ENCODE peak calls at places on chromosomes 3 and 15, in four cellular contexts. One of them, this sample, is unnamed. For H3K4me1 and H3K36me3, the result is how much of the 10 kb centered on the place peaks cover.

GRCh38 chr3:158185711-158186110 is 75.8 kb downstream of the RSRC1 start:
- DNase-seq in body of pancreas: no peak
- DNase-seq in astrocyte: no peak
- DNase-seq in heart right ventricle: no peak
- DNase-seq in this sample: no peak

GRCh38 chr3:12483364-12483763 is 916 bp upstream of the TSEN2 start:
- DNase-seq in heart right ventricle: no peak
- DNase-seq in astrocyte: no peak
- DNase-seq in body of pancreas: no peak
- DNase-seq in this sample: no peak

GRCh38 chr3:143973352-143974021 is 1.9 kb downstream of the DIPK2A start:
- DNase-seq in heart right ventricle: no peak
- DNase-seq in astrocyte: no peak
- DNase-seq in body of pancreas: no peak
- DNase-seq in this sample: peak

GRCh38 chr3:12990306-12990705 is 82.9 kb downstream of the IQSEC1 start:
- DNase-seq in astrocyte: no peak
- DNase-seq in heart right ventricle: no peak
- DNase-seq in body of pancreas: no peak
- DNase-seq in this sample: no peak

GRCh38 chr3:31102196-31102879 is 207.9 kb upstream of the GADL1 start:
- DNase-seq in astrocyte: no peak
- DNase-seq in body of pancreas: no peak
- DNase-seq in heart right ventricle: no peak
- DNase-seq in this sample: no peak

GRCh38 chr3:12916159-12916558 is 74.8 kb upstream of the RPL32 start:
- DNase-seq in heart right ventricle: no peak
- DNase-seq in body of pancreas: no peak
- DNase-seq in astrocyte: no peak
- DNase-seq in this sample: no peak

GRCh38 chr3:135262441-135262840 is 467.4 kb downstream of the EPHB1 start:
- DNase-seq in body of pancreas: no peak
- DNase-seq in astrocyte: no peak
- DNase-seq in heart right ventricle: no peak
- DNase-seq in this sample: no peak

GRCh38 chr3:18241837-18242236 is 183.3 kb downstream of the SATB1 start:
- DNase-seq in heart right ventricle: no peak
- DNase-seq in body of pancreas: no peak
- DNase-seq in astrocyte: no peak
- DNase-seq in this sample: no peak

GRCh38 chr15:84981054-84981710 is 474 bp upstream of the PDE8A start:
- DNase-seq in astrocyte: peak
- DNase-seq in body of pancreas: peak
- DNase-seq in heart right ventricle: peak
- DNase-seq in this sample: peak

GRCh38 chr15:65595960-65596359 is 15.0 kb downstream of the INTS14 start:
- DNase-seq in heart right ventricle: no peak
- DNase-seq in body of pancreas: no peak
- DNase-seq in astrocyte: no peak
- DNase-seq in this sample: no peak

GRCh38 chr3:54761661-54762060 is 166.2 kb downstream of the LRTM1 start:
- DNase-seq in heart right ventricle: no peak
- DNase-seq in body of pancreas: no peak
- DNase-seq in astrocyte: no peak
- DNase-seq in this sample: no peak

GRCh38 chr15:65033659-65034269 is 4.3 kb upstream of the MTFMT start:
- DNase-seq in astrocyte: peak
- DNase-seq in body of pancreas: no peak
- DNase-seq in heart right ventricle: no peak
- DNase-seq in this sample: no peak

GRCh38 chr3:49872801-49873281 is 3.1 kb upstream of the CAMKV start:
- DNase-seq in body of pancreas: no peak
- DNase-seq in heart right ventricle: no peak
- DNase-seq in astrocyte: no peak
- DNase-seq in this sample: no peak

GRCh38 chr3:47394867-47395266 is 14.0 kb downstream of the PTPN23 start:
- DNase-seq in body of pancreas: no peak
- DNase-seq in heart right ventricle: no peak
- DNase-seq in astrocyte: no peak
- DNase-seq in this sample: no peak

GRCh38 chr15:90131848-90132247 is 29.6 kb upstream of the IDH2 start:
- DNase-seq in heart right ventricle: no peak
- DNase-seq in astrocyte: no peak
- DNase-seq in body of pancreas: no peak
- DNase-seq in this sample: no peak

GRCh38 chr3:15324335-15324734 is 8.1 kb downstream of the SH3BP5 start:
- DNase-seq in astrocyte: peak
- DNase-seq in body of pancreas: peak
- DNase-seq in heart right ventricle: peak
- DNase-seq in this sample: no peak

GRCh38 chr15:41284425-41285177 is 47.8 kb downstream of the OIP5 start:
- DNase-seq in body of pancreas: peak
- DNase-seq in astrocyte: no peak
- DNase-seq in heart right ventricle: no peak
- DNase-seq in this sample: peak

GRCh38 chr3:125257563-125257962 is 45.0 kb upstream of the SLC12A8 start:
- DNase-seq in body of pancreas: no peak
- DNase-seq in heart right ventricle: no peak
- DNase-seq in astrocyte: no peak
- DNase-seq in this sample: no peak

GRCh38 chr15:48566669-48567068 is 78.8 kb downstream of the FBN1 start:
- DNase-seq in astrocyte: peak
- DNase-seq in body of pancreas: no peak
- DNase-seq in heart right ventricle: no peak
- DNase-seq in this sample: no peak

GRCh38 chr15:61750271-61751084 is 309.8 kb downstream of the VPS13C start:
- DNase-seq in heart right ventricle: no peak
- DNase-seq in astrocyte: no peak
- DNase-seq in body of pancreas: peak
- DNase-seq in this sample: peak

GRCh38 chr15:101112336-101113113 is 139.3 kb downstream of the CHSY1 start:
- DNase-seq in body of pancreas: no peak
- DNase-seq in heart right ventricle: no peak
- DNase-seq in astrocyte: no peak
- DNase-seq in this sample: peak

GRCh38 chr15:101114610-101115009 is 137.2 kb downstream of the CHSY1 start:
- DNase-seq in heart right ventricle: no peak
- DNase-seq in astrocyte: no peak
- DNase-seq in body of pancreas: no peak
- DNase-seq in this sample: no peak

GRCh38 chr15:101113114-101114005 is 138.5 kb downstream of the CHSY1 start:
- DNase-seq in heart right ventricle: no peak
- DNase-seq in astrocyte: no peak
- DNase-seq in body of pancreas: no peak
- DNase-seq in this sample: no peak

GRCh38 chr15:101115318-101115886 is 136.4 kb downstream of the CHSY1 start:
- DNase-seq in astrocyte: no peak
- DNase-seq in body of pancreas: no peak
- DNase-seq in heart right ventricle: no peak
- DNase-seq in this sample: no peak

GRCh38 chr15:101114146-101114545 is 137.7 kb downstream of the CHSY1 start:
- DNase-seq in astrocyte: no peak
- DNase-seq in body of pancreas: no peak
- DNase-seq in heart right ventricle: no peak
- DNase-seq in this sample: no peak
- H3K4me1 ChIP-seq in astrocyte: under half
- H3K4me1 ChIP-seq in body of pancreas: under half
- H3K4me1 ChIP-seq in heart right ventricle: under half
- H3K4me1 ChIP-seq in this sample: under half

GRCh38 chr3:184178522-184179138 is 4.0 kb downstream of the AP2M1 start:
- DNase-seq in astrocyte: no peak
- DNase-seq in heart right ventricle: no peak
- DNase-seq in body of pancreas: no peak
- DNase-seq in this sample: no peak

GRCh38 chr3:184180165-184180564 is 5.5 kb downstream of the AP2M1 start:
- DNase-seq in heart right ventricle: no peak
- DNase-seq in astrocyte: peak
- DNase-seq in body of pancreas: no peak
- DNase-seq in this sample: no peak

GRCh38 chr3:184184546-184185234 is 1.3 kb upstream of the ABCF3 start:
- DNase-seq in astrocyte: no peak
- DNase-seq in body of pancreas: no peak
- DNase-seq in heart right ventricle: no peak
- DNase-seq in this sample: no peak

GRCh38 chr3:184183679-184184078 is 2.3 kb upstream of the ABCF3 start:
- DNase-seq in heart right ventricle: no peak
- DNase-seq in astrocyte: no peak
- DNase-seq in body of pancreas: no peak
- DNase-seq in this sample: no peak

DNA sequence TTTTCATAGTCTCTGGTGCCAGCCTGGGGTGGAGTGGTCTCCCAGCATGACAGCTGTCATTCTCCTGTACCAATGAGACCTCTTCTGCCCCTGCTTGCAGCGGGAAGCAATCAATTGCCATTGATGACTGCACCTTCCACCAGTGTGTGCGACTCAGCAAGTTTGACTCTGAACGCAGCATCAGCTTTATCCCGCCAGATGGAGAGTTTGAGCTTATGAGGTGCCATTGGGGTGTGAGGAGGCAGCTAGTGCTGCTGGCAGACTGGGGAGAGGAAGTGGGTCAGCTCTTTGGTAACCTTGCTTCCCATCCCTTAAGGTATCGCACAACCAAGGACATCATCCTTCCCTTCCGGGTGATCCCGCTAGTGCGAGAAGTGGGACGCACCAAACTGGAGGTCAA is 4.4 kb upstream of the ABCF3 start:
- DNase-seq in heart right ventricle: no peak
- DNase-seq in body of pancreas: no peak
- DNase-seq in astrocyte: no peak
- DNase-seq in this sample: no peak
- H3K36me3 ChIP-seq in heart right ventricle: under half
- H3K36me3 ChIP-seq in body of pancreas: under half
- H3K36me3 ChIP-seq in astrocyte: half or more
- H3K36me3 ChIP-seq in this sample: under half

DNA sequence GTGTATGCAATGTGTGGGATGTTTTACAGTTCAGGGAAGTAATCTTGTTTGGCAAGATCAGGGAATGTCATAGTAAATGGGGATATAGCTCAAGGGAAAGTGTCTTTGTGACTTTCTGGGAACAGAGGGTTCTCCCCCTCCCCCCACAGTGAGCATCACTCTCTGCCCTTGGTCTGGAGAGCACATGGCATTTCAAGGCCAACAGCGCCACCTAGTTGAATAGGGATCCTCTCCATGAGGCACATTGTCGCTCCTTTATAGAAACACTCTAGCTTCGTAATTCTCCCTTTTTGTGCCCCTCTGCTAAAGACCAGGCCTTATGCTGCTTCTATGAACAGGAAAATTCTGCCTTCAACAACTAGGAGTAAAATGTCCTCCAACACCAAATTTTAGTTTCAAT is 37.1 kb upstream of the ARNT2 start:
- DNase-seq in body of pancreas: no peak
- DNase-seq in heart right ventricle: no peak
- DNase-seq in astrocyte: no peak
- DNase-seq in this sample: no peak
- TF ChIP-seq CTCF in body of pancreas: no peak
- TF ChIP-seq CTCF in heart right ventricle: no peak
- TF ChIP-seq CTCF in astrocyte: no peak
- TF ChIP-seq CTCF in this sample: no peak

DNA sequence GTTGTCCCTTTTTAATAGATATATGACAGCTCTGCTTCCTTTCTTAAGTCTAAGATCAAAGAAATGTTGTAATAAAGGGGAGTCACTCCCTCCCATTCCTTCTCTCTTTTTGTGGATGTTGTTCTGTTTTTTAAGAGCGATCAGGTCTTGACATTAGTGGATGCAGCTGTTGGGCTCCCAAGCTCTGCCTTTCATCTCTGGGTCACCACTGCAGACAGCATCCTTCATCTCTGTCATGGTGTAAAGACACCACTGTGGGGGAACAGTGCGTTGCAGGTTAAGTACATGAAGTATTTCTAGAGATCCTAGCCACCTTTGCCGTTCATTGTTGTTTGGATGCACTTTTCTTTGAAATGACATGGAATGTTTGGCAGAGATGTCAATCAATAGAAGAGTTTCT is 17.7 kb downstream of the FNDC3B start:
- DNase-seq in astrocyte: no peak
- DNase-seq in heart right ventricle: no peak
- DNase-seq in body of pancreas: no peak
- DNase-seq in this sample: no peak
- H3K4me1 ChIP-seq in astrocyte: under half
- H3K4me1 ChIP-seq in heart right ventricle: half or more
- H3K4me1 ChIP-seq in body of pancreas: half or more
- H3K4me1 ChIP-seq in this sample: under half

GRCh38 chr3:52231502-52232278 is 6.2 kb upstream of the TLR9 start:
- DNase-seq in astrocyte: no peak
- DNase-seq in body of pancreas: peak
- DNase-seq in heart right ventricle: peak
- DNase-seq in this sample: peak
- H3K36me3 ChIP-seq in astrocyte: under half
- H3K36me3 ChIP-seq in body of pancreas: under half
- H3K36me3 ChIP-seq in heart right ventricle: under half
- H3K36me3 ChIP-seq in this sample: under half

DNA sequence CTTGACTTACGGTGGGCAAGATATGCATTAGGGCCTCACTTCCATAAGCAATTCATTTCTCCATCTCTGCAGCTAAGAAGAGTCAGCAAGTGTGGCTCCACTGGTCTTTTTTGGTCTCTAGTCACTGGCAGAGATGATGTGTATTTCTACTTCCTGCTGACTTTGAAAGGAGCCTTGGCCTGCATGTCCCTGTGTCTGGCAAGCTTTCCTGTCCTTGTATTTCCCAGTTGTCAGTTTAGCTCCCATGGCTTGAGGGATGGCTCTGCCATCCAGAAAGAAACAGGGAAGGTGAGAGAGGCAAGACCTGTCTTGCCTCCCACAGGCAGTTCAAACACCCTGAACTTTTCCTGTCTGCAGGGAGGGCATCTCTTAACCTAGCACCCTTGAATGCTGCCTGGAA is 109.2 kb upstream of the ADAMTS9 start:
- DNase-seq in body of pancreas: no peak
- DNase-seq in astrocyte: no peak
- DNase-seq in heart right ventricle: no peak
- DNase-seq in this sample: peak
- TF ChIP-seq CTCF in body of pancreas: no peak
- TF ChIP-seq CTCF in astrocyte: no peak
- TF ChIP-seq CTCF in heart right ventricle: no peak
- TF ChIP-seq CTCF in this sample: no peak